ENCODE peak calls at places on chromosome 14, in four cellular contexts. F is A673, T is transverse colon, P is colonic mucosa. R is an unnamed sample.

GRCh38 chr14:94113490-94113889 is 3.0 kb downstream of the IFI27 start:
- DNase-seq in F (no peak), T (peak; percentile 73), P (peak; percentile 68), R (no peak)

GRCh38 chr14:55077155-55077554 is 25.7 kb downstream of the MAPK1IP1L start:
- DNase-seq in F (no peak), T (peak; percentile 37), P (peak; percentile 39), R (no peak)

GRCh38 chr14:92959761-92960680 is 37.1 kb downstream of the CHGA start:
- DNase-seq in F (no peak), T (no peak), P (no peak), R (no peak)

GRCh38 chr14:78848234-78848820 is 678.2 kb downstream of the NRXN3 start:
- DNase-seq in F (peak; percentile 50), T (peak; percentile 15), P (peak; percentile 19), R (no peak)

GRCh38 chr14:49966971-49967630 is 74.2 kb downstream of the ARF6 start:
- DNase-seq in F (no peak), T (no peak), P (no peak), R (no peak)

GRCh38 chr14:32710351-32711102 is 228.2 kb upstream of the NPAS3 start:
- DNase-seq in F (no peak), T (no peak), P (no peak), R (no peak)

GRCh38 chr14:92679246-92679645 is 69.2 kb downstream of the LGMN start:
- DNase-seq in F (no peak), T (no peak), P (no peak), R (no peak)

GRCh38 chr14:80304125-80304766 is 92.9 kb upstream of the DIO2 start:
- DNase-seq in F (no peak), T (no peak), P (no peak), R (no peak)

GRCh38 chr14:95180966-95181733 is 23.8 kb upstream of the DICER1 start:
- DNase-seq in F (no peak), T (no peak), P (no peak), R (no peak)

GRCh38 chr14:66216763-66217162 is 269.4 kb upstream of the CCDC196 start:
- DNase-seq in F (no peak), T (no peak), P (no peak), R (no peak)

GRCh38 chr14:32847867-32848266 is 90.8 kb upstream of the NPAS3 start:
- DNase-seq in F (no peak), T (no peak), P (no peak), R (no peak)

GRCh38 chr14:95488376-95489162 is 27.9 kb downstream of the SYNE3 start:
- DNase-seq in F (no peak), T (no peak), P (no peak), R (no peak)

GRCh38 chr14:67934087-67934486 is 114.5 kb downstream of the RAD51B start:
- DNase-seq in F (peak; percentile 94), T (peak; percentile 18), P (no peak), R (no peak)

GRCh38 chr14:43204816-43205215 is 1302.3 kb downstream of the FSCB start:
- DNase-seq in F (no peak), T (no peak), P (no peak), R (no peak)

GRCh38 chr14:77722301-77722700 is 14.4 kb downstream of the SLIRP start:
- DNase-seq in F (peak; percentile 64), T (no peak), P (no peak), R (no peak)

GRCh38 chr14:36524874-36525745 is 5.1 kb upstream of the NKX2-1 start:
- DNase-seq in F (peak; percentile 74), T (peak; percentile 36), P (peak; percentile 64), R (peak; percentile 79)

GRCh38 chr14:61561144-61561543 is 134.2 kb upstream of the HIF1A start:
- DNase-seq in F (no peak), T (no peak), P (no peak), R (no peak)

GRCh38 chr14:54208751-54209150 is 188.1 kb upstream of the CDKN3 start:
- DNase-seq in F (no peak), T (no peak), P (no peak), R (no peak)

GRCh38 chr14:38078393-38078792 is 129.3 kb upstream of the SSTR1 start:
- DNase-seq in F (no peak), T (peak; percentile 12), P (no peak), R (peak; percentile 51)

GRCh38 chr14:38070213-38070612 is 137.5 kb upstream of the SSTR1 start:
- DNase-seq in F (no peak), T (no peak), P (no peak), R (no peak)

GRCh38 chr14:38074754-38075153 is 132.9 kb upstream of the SSTR1 start:
- DNase-seq in F (no peak), T (no peak), P (no peak), R (no peak)

GRCh38 chr14:38073641-38074040 is 134.1 kb upstream of the SSTR1 start:
- DNase-seq in F (no peak), T (no peak), P (no peak), R (no peak)

DNA sequence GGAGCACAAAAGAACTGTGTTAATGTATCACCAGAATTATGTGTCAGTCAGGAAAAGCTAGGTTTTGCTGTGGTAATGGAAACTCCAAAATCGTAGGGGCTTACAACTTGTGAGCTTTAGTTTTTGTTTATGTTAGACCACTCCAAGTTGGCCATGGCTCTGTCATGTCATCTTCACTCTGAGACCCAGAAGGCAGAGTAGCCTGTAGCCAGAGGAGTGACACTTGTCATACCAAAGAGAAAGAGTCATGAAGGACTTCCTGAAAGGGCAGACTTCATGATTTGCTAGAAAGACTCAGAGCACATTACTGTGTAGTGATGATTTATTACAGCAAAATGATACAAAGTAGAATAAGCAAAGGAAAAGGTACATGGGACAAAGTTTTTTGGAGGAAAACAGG is 133.6 kb upstream of the SSTR1 start:
- DNase-seq in F (no peak), T (no peak), P (no peak), R (no peak)
- H3K4me1 ChIP-seq in F (peaks cover 5% of the 10 kb centered on the region), T (no peaks in the 10 kb centered on the region), P (no peaks in the 10 kb centered on the region), R (peaks cover 8% of the 10 kb centered on the region)

DNA sequence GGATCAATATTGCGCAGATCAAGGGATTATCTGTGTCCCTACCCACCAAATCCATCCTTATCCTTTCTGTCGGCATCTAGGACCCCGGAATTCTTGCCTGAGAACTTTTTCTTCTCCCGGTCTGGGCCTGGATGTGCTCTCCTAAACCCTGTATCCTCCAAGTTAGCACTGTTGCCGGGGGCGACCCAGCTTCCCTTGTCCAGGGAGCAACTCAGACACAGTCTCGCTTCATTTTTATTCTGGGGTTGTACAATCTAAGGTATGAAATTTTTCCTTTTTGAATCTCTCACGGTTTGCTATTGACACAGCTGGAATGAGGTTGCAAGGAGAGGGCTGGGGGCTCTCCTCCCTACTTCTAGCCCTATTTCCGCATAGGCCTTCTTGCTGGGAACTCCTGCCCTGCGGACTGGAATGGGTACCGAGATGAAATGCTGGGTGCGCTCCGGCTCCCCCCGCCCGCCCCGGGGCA is 399 bp upstream of the PNP start:
- DNase-seq in F (no peak), T (no peak), P (no peak), R (peak; percentile 58)
- H3K27ac ChIP-seq in F (no peak overlapping the region), T (peak overlapping the region; percentile 90), P (peak overlapping the region; percentile 99), R (peak overlapping the region; percentile 89)

GRCh38 chr14:59202031-59202430 is 13.6 kb downstream of the DAAM1 start:
- DNase-seq in F (no peak), T (no peak), P (no peak), R (no peak)
- H3K4me1 ChIP-seq in F (no peaks in the 10 kb centered on the region), T (no peaks in the 10 kb centered on the region), P (no peaks in the 10 kb centered on the region), R (peaks cover 27% of the 10 kb centered on the region)

GRCh38 chr14:40113671-40114070 is 681.4 kb upstream of the FBXO33 start:
- DNase-seq in F (no peak), T (no peak), P (no peak), R (no peak)
- H3K27ac ChIP-seq in F (no peak overlapping the region), T (no peak overlapping the region), P (no peak overlapping the region), R (no peak overlapping the region)

GRCh38 chr14:91388551-91388975 is 29.1 kb downstream of the CCDC88C start:
- DNase-seq in F (no peak), T (peak; percentile 55), P (no peak), R (no peak)

GRCh38 chr14:91389173-91389572 is 28.4 kb downstream of the CCDC88C start:
- DNase-seq in F (no peak), T (no peak), P (no peak), R (no peak)

GRCh38 chr14:91385227-91385626 is 32.4 kb downstream of the CCDC88C start:
- DNase-seq in F (no peak), T (no peak), P (no peak), R (no peak)

GRCh38 chr14:91387996-91388395 is 29.6 kb downstream of the CCDC88C start:
- DNase-seq in F (no peak), T (no peak), P (no peak), R (peak; percentile 42)

DNA sequence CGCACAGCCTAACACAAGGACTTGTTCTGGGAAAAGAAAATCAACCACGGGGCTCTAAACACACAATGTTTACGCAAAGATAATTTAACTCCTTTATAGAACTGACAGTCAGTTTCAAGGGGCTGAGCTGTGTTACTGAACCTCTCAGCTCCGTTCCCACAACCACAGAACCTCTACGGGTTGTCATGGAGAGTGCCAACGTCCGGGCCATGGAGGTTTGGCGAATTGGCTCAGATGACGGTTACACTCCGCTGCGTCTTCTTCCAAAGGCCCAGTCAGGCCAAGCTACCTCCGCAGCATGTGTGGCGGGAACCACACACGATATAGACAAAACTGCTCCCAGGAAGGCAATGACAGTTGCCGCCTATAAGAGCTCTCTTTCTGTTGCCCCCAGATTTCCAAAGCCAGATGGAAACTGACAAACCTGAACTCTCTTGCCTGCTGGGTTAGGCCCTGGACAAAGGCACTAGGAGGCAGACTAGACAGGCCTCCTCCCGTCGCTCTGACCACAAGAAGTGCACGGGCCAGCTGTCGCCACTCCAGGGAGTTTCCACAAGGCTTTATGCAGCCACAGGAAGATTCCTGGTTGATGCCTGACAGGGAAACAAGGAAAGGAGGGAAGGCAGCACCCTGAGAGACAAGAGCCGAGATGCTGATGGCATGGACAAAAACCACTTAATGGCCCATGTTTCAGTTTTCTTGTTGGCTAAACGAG is 30.3 kb downstream of the CCDC88C start:
- DNase-seq in F (no peak), T (no peak), P (no peak), R (peak; percentile 28)
- H3K4me1 ChIP-seq in F (peaks cover 15% of the 10 kb centered on the region), T (peaks cover 9% of the 10 kb centered on the region), P (peaks cover 4% of the 10 kb centered on the region), R (peaks cover 32% of the 10 kb centered on the region)

GRCh38 chr14:71117839-71118743 is 210.8 kb downstream of the PCNX1 start:
- DNase-seq in F (peak; percentile 66), T (peak; percentile 55), P (peak; percentile 57), R (no peak)
- H3K27ac ChIP-seq in F (peak overlapping the region; percentile 18), T (peak overlapping the region; percentile 76), P (peak overlapping the region; percentile 76), R (no peak overlapping the region)

GRCh38 chr14:58281969-58282368 is 16.4 kb upstream of the ARID4A start:
- DNase-seq in F (no peak), T (no peak), P (no peak), R (no peak)

GRCh38 chr14:58276208-58276607 is 22.1 kb upstream of the ARID4A start:
- DNase-seq in F (no peak), T (no peak), P (no peak), R (no peak)

GRCh38 chr14:58275527-58276190 is 22.7 kb upstream of the ARID4A start:
- DNase-seq in F (no peak), T (no peak), P (no peak), R (no peak)

GRCh38 chr14:58280954-58281787 is 17.2 kb upstream of the ARID4A start:
- DNase-seq in F (peak; percentile 89), T (peak; percentile 44), P (peak; percentile 56), R (no peak)

GRCh38 chr14:58278177-58278576 is 20.2 kb upstream of the ARID4A start:
- DNase-seq in F (no peak), T (no peak), P (no peak), R (no peak)
- H3K4me1 ChIP-seq in F (peaks cover 30% of the 10 kb centered on the region), T (peaks cover 27% of the 10 kb centered on the region), P (peaks cover 9% of the 10 kb centered on the region), R (peaks cover 56% of the 10 kb centered on the region)